ENCODE peak calls at places on chromosomes 3 and 15, in five cellular contexts. A is CD8-positive, alpha-beta T cell; M is MM.1S; G is heart left ventricle; L is neural progenitor cell. Y is an unnamed sample. For H3K4me1, the result is how much of the 10 kb centered on the place peaks cover.

GRCh38 chr15:78049691-78050440 is 27.6 kb downstream of the TBC1D2B start:
- DNase-seq in A (peak), L (no peak), G (no peak), M (peak), Y (no peak)

GRCh38 chr15:56146756-56147155 is 96.9 kb downstream of the RFX7 start:
- DNase-seq in L (no peak), M (no peak), A (no peak), G (no peak), Y (no peak)

GRCh38 chr3:185729335-185729715 is 95.5 kb downstream of the IGF2BP2 start:
- DNase-seq in G (no peak), L (no peak), A (no peak), M (no peak), Y (peak)

GRCh38 chr3:184345678-184346144 is 8.3 kb downstream of the FAM131A start:
- DNase-seq in M (peak), A (no peak), G (peak), L (peak), Y (peak)

GRCh38 chr3:3105246-3105645 is 4.9 kb downstream of the IL5RA start:
- DNase-seq in L (no peak), M (no peak), G (no peak), A (no peak), Y (no peak)

GRCh38 chr3:171815977-171816595 is 5.8 kb upstream of the PLD1 start:
- DNase-seq in G (no peak), A (no peak), L (no peak), M (no peak), Y (no peak)

GRCh38 chr15:48397841-48398240 is 66.6 kb downstream of the DUT start:
- DNase-seq in G (peak), L (no peak), M (no peak), A (no peak), Y (no peak)

GRCh38 chr3:16130066-16130465 is 44.4 kb upstream of the GALNT15 start:
- DNase-seq in L (no peak), G (no peak), A (no peak), M (no peak), Y (no peak)

GRCh38 chr3:72798552-72799195 is 49.6 kb downstream of the SHQ1 start:
- DNase-seq in L (no peak), G (no peak), M (no peak), A (no peak), Y (no peak)

GRCh38 chr3:27596334-27596841 is 112.2 kb upstream of the SLC4A7 start:
- DNase-seq in L (no peak), A (no peak), M (peak), G (no peak), Y (no peak)

GRCh38 chr3:113897373-113897777 is 50.4 kb upstream of the ZDHHC23 start:
- DNase-seq in A (no peak), G (no peak), L (no peak), M (peak), Y (no peak)

GRCh38 chr15:58957101-58957973 is 23.9 kb upstream of the SLTM start:
- DNase-seq in G (peak), M (peak), L (peak), A (peak), Y (peak)

GRCh38 chr3:29466442-29466841 is 185.6 kb downstream of the RBMS3 start:
- DNase-seq in G (no peak), L (no peak), A (no peak), M (no peak), Y (no peak)

GRCh38 chr3:99919694-99920093 is 102.0 kb downstream of the CMSS1 start:
- DNase-seq in G (no peak), M (peak), A (no peak), L (no peak), Y (no peak)

GRCh38 chr3:101940521-101940992 is 91.2 kb downstream of the NFKBIZ start:
- DNase-seq in M (no peak), L (peak), A (no peak), G (peak), Y (peak)

GRCh38 chr15:91032919-91033803 is 10.8 kb upstream of the VPS33B start:
- DNase-seq in G (peak), L (peak), A (peak), M (peak), Y (peak)

GRCh38 chr15:71337197-71337845 is 222.1 kb downstream of the THSD4 start:
- DNase-seq in L (no peak), G (no peak), A (no peak), M (no peak), Y (peak)

GRCh38 chr3:23085256-23085655 is 117.9 kb upstream of the UBE2E2 start:
- DNase-seq in M (no peak), G (no peak), A (no peak), L (no peak), Y (no peak)

GRCh38 chr3:106401666-106402319 is 533.0 kb upstream of the CBLB start:
- DNase-seq in M (no peak), G (no peak), L (no peak), A (no peak), Y (peak)

GRCh38 chr3:189272500-189273119 is 100.8 kb downstream of the TPRG1 start:
- DNase-seq in M (no peak), A (no peak), G (no peak), L (peak), Y (no peak)

GRCh38 chr15:94411279-94411678 is 179.9 kb downstream of the MCTP2 start:
- DNase-seq in L (peak), G (no peak), A (no peak), M (no peak), Y (no peak)

GRCh38 chr3:13494463-13495350 is 14.6 kb downstream of the HDAC11 start:
- DNase-seq in G (no peak), M (peak), A (no peak), L (peak), Y (no peak)

GRCh38 chr15:63604281-63604680 is 7.1 kb downstream of the FBXL22 start:
- DNase-seq in A (no peak), G (no peak), L (no peak), M (no peak), Y (no peak)

GRCh38 chr3:179672918-179673317 is 20.1 kb downstream of the USP13 start:
- DNase-seq in L (no peak), A (no peak), M (no peak), G (no peak), Y (peak)

GRCh38 chr15:36658321-36658720 is 78.9 kb downstream of the CDIN1 start:
- DNase-seq in G (no peak), L (no peak), M (no peak), A (no peak), Y (peak)

GRCh38 chr3:113557374-113557773 is 25.0 kb downstream of the SIDT1 start:
- DNase-seq in L (no peak), M (no peak), G (no peak), A (no peak), Y (peak)

GRCh38 chr3:111244760-111245159 is 173.1 kb downstream of the NECTIN3 start:
- DNase-seq in L (peak), M (no peak), A (no peak), G (no peak), Y (no peak)

GRCh38 chr15:71780349-71780976 is 29.9 kb upstream of the NR2E3 start:
- DNase-seq in L (peak), A (peak), G (no peak), M (peak), Y (no peak)

GRCh38 chr3:15215996-15216395 is 9.9 kb downstream of the CAPN7 start:
- DNase-seq in M (no peak), G (no peak), A (no peak), L (no peak), Y (no peak)

GRCh38 chr3:146035366-146035765 is 125.6 kb downstream of the PLOD2 start:
- DNase-seq in G (no peak), A (no peak), M (no peak), L (no peak), Y (no peak)

GRCh38 chr15:73959012-73959581 is 32.8 kb downstream of the LOXL1 start:
- DNase-seq in M (peak), L (no peak), G (no peak), A (no peak), Y (no peak)

GRCh38 chr15:59741274-59741906 is 52.3 kb upstream of the BNIP2 start:
- DNase-seq in M (peak), L (peak), G (no peak), A (no peak), Y (peak)

GRCh38 chr15:66786222-66786621 is 84.2 kb downstream of the SMAD6 start:
- DNase-seq in A (no peak), M (no peak), G (no peak), L (no peak), Y (no peak)

GRCh38 chr3:24359645-24360462 is 134.8 kb downstream of the THRB start:
- DNase-seq in M (no peak), L (peak), G (no peak), A (no peak), Y (no peak)

GRCh38 chr3:77601853-77602440 is 562.0 kb downstream of the ROBO2 start:
- DNase-seq in G (no peak), L (no peak), A (no peak), M (peak), Y (no peak)

GRCh38 chr15:69119016-69119415 is 41.4 kb upstream of the GLCE start:
- DNase-seq in L (peak), M (no peak), G (no peak), A (no peak), Y (no peak)

GRCh38 chr15:69119692-69120395 is 40.6 kb upstream of the GLCE start:
- DNase-seq in G (no peak), L (peak), A (no peak), M (no peak), Y (no peak)

GRCh38 chr15:69121198-69121828 is 39.1 kb upstream of the GLCE start:
- DNase-seq in A (no peak), G (no peak), M (no peak), L (no peak), Y (no peak)

GRCh38 chr15:69118089-69118488 is 42.3 kb upstream of the GLCE start:
- DNase-seq in L (no peak), A (no peak), M (no peak), G (no peak), Y (peak)

GRCh38 chr15:69120732-69121131 is 39.7 kb upstream of the GLCE start:
- DNase-seq in G (no peak), M (no peak), L (no peak), A (no peak), Y (no peak)
- H3K4me1 ChIP-seq in G (under half), M (under half), L (under half), A (under half), Y (under half)

GRCh38 chr3:30675006-30675405 is 68.6 kb downstream of the TGFBR2 start:
- DNase-seq in L (no peak), A (no peak), G (no peak), M (no peak), Y (no peak)

GRCh38 chr3:30672287-30672735 is 65.9 kb downstream of the TGFBR2 start:
- DNase-seq in L (no peak), M (no peak), A (no peak), G (no peak), Y (no peak)

GRCh38 chr3:30673425-30674341 is 67.3 kb downstream of the TGFBR2 start:
- DNase-seq in M (no peak), L (no peak), G (no peak), A (no peak), Y (no peak)

GRCh38 chr3:30671527-30672286 is 65.3 kb downstream of the TGFBR2 start:
- DNase-seq in G (no peak), A (no peak), L (no peak), M (no peak), Y (no peak)

DNA sequence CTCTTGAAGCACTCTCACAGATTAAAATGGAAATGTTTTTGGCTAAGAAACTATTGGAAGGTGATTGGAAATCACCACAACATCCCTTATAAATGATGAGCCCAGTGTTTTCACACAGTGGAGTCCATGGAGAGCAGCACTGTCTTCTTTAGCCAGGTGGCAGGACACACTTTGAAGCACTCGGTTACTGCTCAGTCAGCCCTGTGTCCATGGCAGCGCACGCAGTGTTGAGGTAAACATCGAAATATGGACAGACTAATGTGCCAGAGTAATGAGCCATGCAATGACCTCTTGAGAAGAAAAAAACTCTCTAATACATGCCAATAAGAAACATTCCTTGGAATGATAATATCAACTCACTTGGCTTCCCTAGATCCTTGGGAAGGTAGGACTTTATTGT is 66.6 kb downstream of the TGFBR2 start:
- DNase-seq in L (no peak), A (no peak), M (no peak), G (no peak), Y (no peak)
- H3K4me1 ChIP-seq in L (under half), A (half or more), M (under half), G (half or more), Y (under half)

GRCh38 chr15:89369548-89369947 is 34.9 kb upstream of the POLG start:
- DNase-seq in L (no peak), A (no peak), G (no peak), M (no peak), Y (no peak)
- H3K4me1 ChIP-seq in L (under half), A (under half), G (under half), M (under half), Y (under half)

GRCh38 chr3:20046556-20046955 is 6.3 kb downstream of the KAT2B start:
- DNase-seq in G (no peak), A (no peak), M (no peak), L (no peak), Y (no peak)

GRCh38 chr3:20047940-20048339 is 7.7 kb downstream of the KAT2B start:
- DNase-seq in G (no peak), A (no peak), L (no peak), M (peak), Y (no peak)

GRCh38 chr3:20047341-20047779 is 7.1 kb downstream of the KAT2B start:
- DNase-seq in G (no peak), L (no peak), A (no peak), M (no peak), Y (no peak)

GRCh38 chr3:20051123-20051806 is 11.0 kb downstream of the KAT2B start:
- DNase-seq in G (no peak), L (no peak), M (no peak), A (no peak), Y (no peak)

DNA sequence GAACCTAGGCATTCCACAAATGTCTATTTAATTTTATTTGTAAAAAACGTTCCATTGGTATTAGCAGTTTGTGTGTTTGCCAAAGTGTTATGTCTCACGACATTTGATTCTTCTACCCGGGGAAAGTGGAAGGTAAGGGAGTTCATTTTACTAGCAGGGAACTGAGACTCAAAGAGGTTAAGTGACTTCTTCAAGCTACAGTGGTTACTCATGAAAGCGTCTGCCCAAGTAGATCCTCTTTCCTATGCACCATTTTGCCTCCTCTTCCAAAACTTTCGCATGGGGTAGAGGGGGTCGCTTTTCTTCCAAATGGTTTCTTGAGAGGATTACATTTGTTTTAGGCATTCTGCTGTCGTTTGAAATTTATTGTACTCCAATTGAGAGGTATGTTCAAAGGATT is 9.0 kb downstream of the KAT2B start:
- DNase-seq in L (no peak), G (no peak), A (no peak), M (no peak), Y (no peak)
- H3K4me1 ChIP-seq in L (under half), G (under half), A (under half), M (under half), Y (under half)